ENCODE peak calls at places on chromosome 10, in eight cellular contexts. F is HTR-8/SVneo; R is amniotic stem cell; A is activated CD4-positive, alpha-beta T cell treated with anti-CD3 and anti-CD28 coated beads, Interleukin-2, amount 50 U/mL, for 48 hours; Z is stimulated activated CD4-positive, alpha-beta T cell treated with anti-CD3 and anti-CD28 coated beads, Interleukin-15, amount 100 ng/mL, for 24 hours; D is EL; N is A549; U is KG1. W is an unnamed sample.

GRCh38 chr10:30188101-30188500 is 128.7 kb upstream of the JCAD start:
- DNase-seq in F (no peak), R (no peak), A (no peak), Z (no peak), D (peak), N (no peak), U (no peak), W (no peak)

GRCh38 chr10:131810805-131811137 is 90.0 kb upstream of the PPP2R2D start:
- DNase-seq in F (no peak), R (no peak), A (no peak), Z (no peak), D (no peak), N (no peak), U (no peak), W (no peak)

GRCh38 chr10:19412531-19412930 is 363.9 kb downstream of the MALRD1 start:
- DNase-seq in F (no peak), R (no peak), A (no peak), Z (no peak), D (no peak), N (peak), U (no peak), W (no peak)

GRCh38 chr10:44965651-44966097 is 6.1 kb downstream of the RASSF4 start:
- DNase-seq in F (no peak), R (no peak), A (peak), Z (no peak), D (no peak), N (no peak), U (no peak), W (no peak)

GRCh38 chr10:33214174-33214573 is 120.3 kb downstream of the NRP1 start:
- DNase-seq in F (no peak), R (no peak), A (no peak), Z (no peak), D (no peak), N (no peak), U (no peak), W (no peak)

GRCh38 chr10:124125305-124126116 is 32.1 kb upstream of the CHST15 start:
- DNase-seq in F (peak), R (peak), A (no peak), Z (no peak), D (peak), N (peak), U (no peak), W (peak)

GRCh38 chr10:5828725-5829124 is 15.5 kb upstream of the GDI2 start:
- DNase-seq in F (no peak), R (no peak), A (no peak), Z (no peak), D (no peak), N (no peak), U (no peak), W (no peak)

GRCh38 chr10:122407375-122408125 is 33.0 kb downstream of the PLEKHA1 start:
- DNase-seq in F (no peak), R (no peak), A (no peak), Z (peak), D (no peak), N (no peak), U (no peak), W (no peak)

GRCh38 chr10:112526130-112526529 is 79.1 kb downstream of the VTI1A start:
- DNase-seq in F (no peak), R (no peak), A (no peak), Z (no peak), D (peak), N (no peak), U (no peak), W (no peak)

GRCh38 chr10:131679926-131680325 is 220.9 kb upstream of the PPP2R2D start:
- DNase-seq in F (no peak), R (no peak), A (no peak), Z (no peak), D (no peak), N (no peak), U (no peak), W (no peak)

GRCh38 chr10:72319416-72320254 is 35.1 kb downstream of the DNAJB12 start:
- DNase-seq in F (peak), R (peak), A (peak), Z (peak), D (peak), N (peak), U (peak), W (peak)

GRCh38 chr10:124656113-124656490 is 88.1 kb downstream of the FAM53B start:
- DNase-seq in F (no peak), R (no peak), A (no peak), Z (no peak), D (no peak), N (no peak), U (no peak), W (no peak)

GRCh38 chr10:131849591-131850489 is 51.0 kb upstream of the PPP2R2D start:
- DNase-seq in F (no peak), R (no peak), A (no peak), Z (no peak), D (no peak), N (no peak), U (no peak), W (no peak)

GRCh38 chr10:62231805-62232204 is 36.8 kb downstream of the RTKN2 start:
- DNase-seq in F (no peak), R (no peak), A (no peak), Z (no peak), D (no peak), N (peak), U (no peak), W (no peak)

GRCh38 chr10:77773631-77774426 is 136.2 kb upstream of the KCNMA1 start:
- DNase-seq in F (no peak), R (no peak), A (no peak), Z (no peak), D (no peak), N (no peak), U (no peak), W (no peak)

GRCh38 chr10:68829952-68830351 is 2.6 kb downstream of the STOX1 start:
- DNase-seq in F (no peak), R (no peak), A (no peak), Z (no peak), D (no peak), N (no peak), U (no peak), W (no peak)

GRCh38 chr10:116671274-116671926 is 50.6 kb downstream of the PNLIPRP2 start:
- DNase-seq in F (no peak), R (no peak), A (no peak), Z (no peak), D (no peak), N (no peak), U (no peak), W (no peak)

GRCh38 chr10:99560277-99561126 is 27.8 kb downstream of the NKX2-3 start:
- DNase-seq in F (peak), R (peak), A (peak), Z (peak), D (peak), N (peak), U (peak), W (no peak)

GRCh38 chr10:93757136-93757535 is 600 bp upstream of the LGI1 start:
- DNase-seq in F (no peak), R (no peak), A (no peak), Z (no peak), D (no peak), N (no peak), U (no peak), W (no peak)

GRCh38 chr10:8296090-8296741 is 241.7 kb downstream of the GATA3 start:
- DNase-seq in F (no peak), R (no peak), A (no peak), Z (no peak), D (no peak), N (no peak), U (no peak), W (no peak)

GRCh38 chr10:6778992-6779701 is 199.1 kb upstream of the PRKCQ start:
- DNase-seq in F (peak), R (peak), A (no peak), Z (no peak), D (peak), N (peak), U (no peak), W (peak)

GRCh38 chr10:92284112-92284704 is 6.7 kb downstream of the CPEB3 start:
- DNase-seq in F (no peak), R (no peak), A (no peak), Z (no peak), D (no peak), N (no peak), U (no peak), W (no peak)

GRCh38 chr10:85528318-85528652 is 838.3 kb downstream of the GRID1 start:
- DNase-seq in F (no peak), R (no peak), A (no peak), Z (no peak), D (no peak), N (no peak), U (no peak), W (no peak)

GRCh38 chr10:106960812-106961211 is 203.7 kb downstream of the SORCS1 start:
- DNase-seq in F (no peak), R (no peak), A (no peak), Z (no peak), D (no peak), N (no peak), U (no peak), W (no peak)

GRCh38 chr10:86366033-86366901 is at the start of gene GRID1:
- DNase-seq in F (no peak), R (no peak), A (peak), Z (peak), D (no peak), N (no peak), U (no peak), W (peak)

GRCh38 chr10:59393349-59393748 is 31.0 kb upstream of the FAM13C start:
- DNase-seq in F (no peak), R (no peak), A (no peak), Z (no peak), D (peak), N (no peak), U (no peak), W (no peak)

GRCh38 chr10:69103784-69104183 is 15.9 kb downstream of the SRGN start:
- DNase-seq in F (no peak), R (no peak), A (no peak), Z (no peak), D (no peak), N (no peak), U (no peak), W (no peak)

GRCh38 chr10:17599089-17599488 is 18.1 kb downstream of the HACD1 start:
- DNase-seq in F (peak), R (no peak), A (no peak), Z (no peak), D (peak), N (peak), U (peak), W (peak)

GRCh38 chr10:27744478-27745379 is 890 bp downstream of the MKX start:
- DNase-seq in F (no peak), R (peak), A (peak), Z (peak), D (peak), N (peak), U (no peak), W (no peak)